ENCODE peak calls at places on chromosomes 6 and 20, in nine cellular contexts. S is prostate gland, D is SK-N-SH, T is Panc1, X is spleen, P is K562, K is GM12878, R is H1, A is transverse colon. W is an unnamed sample.

GRCh38 chr6:135750081-135750480 is 101.4 kb upstream of the PDE7B start:
- DNase-seq in S (no peak), D (no peak), T (no peak), X (no peak), P (no peak), K (no peak), R (no peak), A (no peak), W (no peak)

GRCh38 chr20:1792274-1792673 is 102.9 kb upstream of the SIRPA start:
- DNase-seq in S (no peak), D (no peak), T (no peak), X (no peak), P (no peak), K (no peak), R (no peak), A (no peak), W (no peak)

GRCh38 chr6:31070711-31071197 is 41.6 kb downstream of the C6orf15 start:
- DNase-seq in S (peak; percentile 65), D (no peak), T (no peak), X (no peak), P (no peak), K (no peak), R (peak; percentile 53), A (no peak), W (peak; percentile 53)

GRCh38 chr6:37638414-37639079 is 59.1 kb downstream of the MDGA1 start:
- DNase-seq in S (no peak), D (no peak), T (no peak), X (no peak), P (no peak), K (no peak), R (no peak), A (no peak), W (no peak)

GRCh38 chr6:49866485-49866943 is at the start of gene CRISP1:
- DNase-seq in S (no peak), D (no peak), T (no peak), X (no peak), P (no peak), K (no peak), R (no peak), A (no peak), W (no peak)

GRCh38 chr6:33080127-33081089 is 4.6 kb downstream of the HLA-DPB1 start:
- DNase-seq in S (peak; percentile 56), D (peak; percentile 52), T (no peak), X (peak; percentile 83), P (peak; percentile 45), K (no peak), R (peak; percentile 64), A (peak; percentile 55), W (no peak)

GRCh38 chr20:64156886-64157875 is 7.1 kb upstream of the MYT1 start:
- DNase-seq in S (no peak), D (no peak), T (no peak), X (no peak), P (no peak), K (no peak), R (no peak), A (no peak), W (no peak)

GRCh38 chr6:22699046-22699639 is 129.8 kb downstream of the HDGFL1 start:
- DNase-seq in S (no peak), D (peak; percentile 14), T (no peak), X (no peak), P (no peak), K (no peak), R (no peak), A (no peak), W (no peak)

GRCh38 chr6:128144320-128144719 is 243.5 kb upstream of the THEMIS start:
- DNase-seq in S (no peak), D (no peak), T (no peak), X (no peak), P (no peak), K (no peak), R (no peak), A (no peak), W (no peak)

GRCh38 chr6:6920114-6920983 is 187.4 kb upstream of the RREB1 start:
- DNase-seq in S (no peak), D (no peak), T (no peak), X (no peak), P (no peak), K (no peak), R (no peak), A (no peak), W (no peak)

GRCh38 chr6:431986-432385 is 40.4 kb downstream of the IRF4 start:
- DNase-seq in S (no peak), D (no peak), T (no peak), X (no peak), P (no peak), K (no peak), R (no peak), A (no peak), W (no peak)

GRCh38 chr6:83536034-83536646 is 23.8 kb downstream of the PRSS35 start:
- DNase-seq in S (no peak), D (no peak), T (peak; percentile 43), X (no peak), P (peak; percentile 60), K (peak; percentile 8), R (no peak), A (peak; percentile 51), W (no peak)

GRCh38 chr20:32357869-32358631 is at the start of gene ASXL1:
- DNase-seq in S (peak; percentile 96), D (peak; percentile 97), T (peak; percentile 98), X (peak; percentile 99), P (peak; percentile 93), K (peak; percentile 90), R (peak; percentile 93), A (peak; percentile 97), W (peak; percentile 93)

GRCh38 chr20:32358632-32358882 is 426 bp downstream of the ASXL1 start:
- DNase-seq in S (no peak), D (no peak), T (no peak), X (no peak), P (no peak), K (no peak), R (no peak), A (no peak), W (peak; percentile 22)

GRCh38 chr20:32360333-32360634 is 2.2 kb downstream of the ASXL1 start:
- DNase-seq in S (no peak), D (no peak), T (no peak), X (no peak), P (no peak), K (no peak), R (no peak), A (no peak), W (no peak)

GRCh38 chr20:32358883-32359632 is 927 bp downstream of the ASXL1 start:
- DNase-seq in S (peak; percentile 76), D (peak; percentile 92), T (no peak), X (peak; percentile 94), P (peak; percentile 92), K (no peak), R (peak; percentile 75), A (peak; percentile 84), W (peak; percentile 57)

GRCh38 chr20:32359633-32360332 is 1.7 kb downstream of the ASXL1 start:
- DNase-seq in S (no peak), D (peak; percentile 17), T (peak; percentile 24), X (no peak), P (no peak), K (no peak), R (no peak), A (no peak), W (no peak)
- H3K4me3 ChIP-seq in S (peak overlapping the region; percentile 73), D (peak overlapping the region; percentile 86), T (peak overlapping the region; percentile 73), X (peak overlapping the region; percentile 86), P (peak overlapping the region; percentile 96), K (peak overlapping the region; percentile 77), R (peak overlapping the region; percentile 98), A (peak overlapping the region; percentile 99), W (peak overlapping the region; percentile 83)

GRCh38 chr6:157184202-157185015 is 138.9 kb downstream of the TMEM242 start:
- DNase-seq in S (peak; percentile 82), D (peak; percentile 84), T (peak; percentile 7), X (peak; percentile 86), P (peak; percentile 88), K (no peak), R (peak; percentile 57), A (peak; percentile 81), W (peak; percentile 70)
- TF ChIP-seq POLR2AphosphoS5 in S (peak; percentile 52), D (no peak), T (no peak), X (peak; percentile 54), P (no peak), K (no peak), R (no peak), A (no peak), W (peak; percentile 24)

GRCh38 chr6:43575772-43576551 is at the start of the genes POLH and XPO5:
- DNase-seq in S (peak; percentile 91), D (peak; percentile 99), T (peak; percentile 64), X (peak; percentile 98), P (peak; percentile 99), K (peak; percentile 82), R (peak; percentile 68), A (peak; percentile 96), W (peak; percentile 86)

GRCh38 chr6:43582911-43583310 is 6.9 kb downstream of the POLH start:
- DNase-seq in S (no peak), D (no peak), T (no peak), X (no peak), P (no peak), K (no peak), R (no peak), A (no peak), W (no peak)

GRCh38 chr6:43575105-43575771 is 600 bp downstream of the XPO5 start:
- DNase-seq in S (no peak), D (peak; percentile 68), T (no peak), X (no peak), P (peak; percentile 85), K (no peak), R (no peak), A (peak; percentile 36), W (no peak)

GRCh38 chr6:43578748-43579147 is 2.8 kb downstream of the POLH start:
- DNase-seq in S (no peak), D (no peak), T (no peak), X (no peak), P (no peak), K (no peak), R (no peak), A (no peak), W (no peak)

DNA sequence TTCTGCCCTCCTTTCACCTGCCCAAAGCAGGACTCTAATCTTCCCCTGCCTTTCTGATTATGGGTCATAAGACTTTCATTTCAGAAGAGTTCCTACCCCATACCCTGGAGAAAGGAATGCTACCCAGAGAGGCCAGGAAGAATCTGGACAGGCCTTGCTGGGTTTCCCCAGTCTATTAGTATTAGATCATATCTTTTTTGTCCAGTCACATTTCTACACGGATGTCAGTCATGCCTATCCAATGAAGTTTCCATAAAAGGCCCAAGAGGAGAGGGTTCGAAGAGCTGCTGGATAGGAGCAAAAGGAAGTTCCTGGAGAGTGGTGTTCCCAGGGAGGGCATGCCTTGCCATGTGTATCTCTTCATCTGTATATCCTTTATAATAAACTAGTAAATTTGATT is 3.2 kb downstream of the POLH start:
- DNase-seq in S (no peak), D (no peak), T (no peak), X (no peak), P (no peak), K (no peak), R (no peak), A (no peak), W (no peak)
- H3K27ac ChIP-seq in S (no peak overlapping the region), D (peak overlapping the region; percentile 63), T (peak overlapping the region; percentile 68), X (no peak overlapping the region), P (no peak overlapping the region), K (no peak overlapping the region), R (no peak overlapping the region), A (no peak overlapping the region), W (peak overlapping the region; percentile 1)

DNA sequence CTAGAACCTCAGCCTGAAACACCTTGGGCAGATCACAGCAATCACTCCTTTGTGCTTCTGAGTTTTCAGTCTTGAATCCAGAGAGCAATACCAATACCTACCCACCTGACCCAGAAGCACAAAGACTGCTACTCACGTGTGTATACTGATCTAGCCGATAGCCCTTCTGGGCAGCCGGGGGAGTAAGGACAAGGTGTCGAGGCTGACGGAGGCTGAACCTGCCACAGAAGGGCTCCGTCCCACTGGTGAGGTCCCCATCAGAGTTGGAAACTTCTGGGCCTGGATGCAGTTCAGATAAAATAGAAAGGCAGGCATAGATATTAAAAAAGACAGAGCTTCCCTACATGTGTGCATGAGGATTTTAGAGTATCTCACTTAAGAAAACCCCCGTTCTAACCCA is 32.0 kb downstream of the PKHD1 start:
- DNase-seq in S (no peak), D (no peak), T (no peak), X (no peak), P (no peak), K (no peak), R (no peak), A (no peak), W (no peak)
- H3K4me3 ChIP-seq in S (no peak overlapping the region), D (no peak overlapping the region), T (no peak overlapping the region), X (no peak overlapping the region), P (no peak overlapping the region), K (no peak overlapping the region), R (no peak overlapping the region), A (no peak overlapping the region), W (no peak overlapping the region)